ENCODE peak calls at places on chromosomes 6 and 20, in five cellular contexts. C is NCI-H2171, T is mammary epithelial cell, H is HS-5, W is GM23248. L is an unnamed sample.

GRCh38 chr20:8587246-8587645 is 455.2 kb downstream of the PLCB1 start:
- DNase-seq in C (no peak), W (no peak), H (no peak), T (no peak), L (no peak)

GRCh38 chr6:30743099-30744053 is 889 bp upstream of the FLOT1 start:
- DNase-seq in W (peak), T (peak), C (no peak), H (no peak), L (no peak)

GRCh38 chr6:28940859-28941680 is 17.3 kb upstream of the TRIM27 start:
- DNase-seq in C (peak), T (peak), H (peak), W (peak), L (peak)

GRCh38 chr6:134814076-134814709 is 135.7 kb downstream of the ALDH8A1 start:
- DNase-seq in T (peak), C (no peak), H (no peak), W (peak), L (no peak)

GRCh38 chr20:45407067-45407745 is 883 bp upstream of the DBNDD2 start:
- DNase-seq in W (peak), H (no peak), T (peak), C (peak), L (no peak)

GRCh38 chr6:6661684-6662083 is 73.2 kb downstream of the LY86 start:
- DNase-seq in W (peak), T (peak), C (peak), H (no peak), L (peak)

GRCh38 chr6:36685926-36686667 is 7.6 kb downstream of the CDKN1A start:
- DNase-seq in C (no peak), W (no peak), T (no peak), H (no peak), L (no peak)

GRCh38 chr6:83707829-83708545 is 914 bp downstream of the SNAP91 start:
- DNase-seq in T (no peak), C (peak), W (peak), H (no peak), L (no peak)

GRCh38 chr20:22348010-22348409 is 236.4 kb downstream of the FOXA2 start:
- DNase-seq in H (no peak), W (no peak), C (no peak), T (no peak), L (no peak)

GRCh38 chr6:33692078-33692759 is 19.3 kb downstream of the UQCC2 start:
- DNase-seq in C (no peak), W (no peak), H (no peak), T (no peak), L (no peak)